ENCODE peak calls at places on chromosomes 7 and 10, in seven cellular contexts. A is GM19239; Q is iPS DF 6.9; C is iPS-NIHi11; N is iris pigment epithelial cell; D is activated CD8-positive, alpha-beta memory T cell treated with anti-CD3 and anti-CD28 coated beads, Interleukin-2, amount 50 U/mL, for 48 hours; Z is DMS 273 treated with DMSO at 0.1 percent for 48 hours. B is an unnamed sample.

GRCh38 chr10:112769611-112770370 is 180.3 kb upstream of the TCF7L2 start:
- DNase-seq in A (no peak), Q (no peak), C (no peak), N (no peak), D (no peak), Z (no peak), B (no peak)

GRCh38 chr10:132418520-132419416 is 21.8 kb downstream of the PWWP2B start:
- DNase-seq in A (no peak), Q (peak; percentile 50), C (peak; percentile 88), N (no peak), D (no peak), Z (no peak), B (no peak)

GRCh38 chr7:124765401-124766352 is at the start of gene GPR37:
- DNase-seq in A (peak; percentile 17), Q (peak; percentile 52), C (peak; percentile 90), N (peak; percentile 89), D (peak; percentile 67), Z (no peak), B (peak; percentile 56)

GRCh38 chr7:5143106-5143505 is 46.9 kb upstream of the WIPI2 start:
- DNase-seq in A (no peak), Q (no peak), C (no peak), N (no peak), D (peak; percentile 57), Z (no peak), B (no peak)

GRCh38 chr10:112510384-112510783 is 63.4 kb downstream of the VTI1A start:
- DNase-seq in A (no peak), Q (no peak), C (no peak), N (no peak), D (peak; percentile 53), Z (no peak), B (no peak)

GRCh38 chr10:97708167-97708566 is 5.4 kb upstream of the MARVELD1 start:
- DNase-seq in A (no peak), Q (no peak), C (no peak), N (no peak), D (no peak), Z (no peak), B (no peak)

GRCh38 chr7:150356265-150356897 is 12.2 kb upstream of the REPIN1 start:
- DNase-seq in A (no peak), Q (no peak), C (peak; percentile 54), N (peak; percentile 24), D (no peak), Z (peak; percentile 61), B (peak; percentile 39)

GRCh38 chr7:156772725-156773124 is 120.3 kb downstream of the LMBR1 start:
- DNase-seq in A (no peak), Q (no peak), C (no peak), N (no peak), D (no peak), Z (no peak), B (no peak)

GRCh38 chr10:102629661-102630614 is 14.3 kb upstream of the TRIM8 start:
- DNase-seq in A (no peak), Q (no peak), C (peak; percentile 69), N (peak; percentile 93), D (no peak), Z (no peak), B (peak; percentile 97)

GRCh38 chr10:62534051-62534450 is 159.9 kb downstream of the ZNF365 start:
- DNase-seq in A (no peak), Q (no peak), C (no peak), N (no peak), D (no peak), Z (no peak), B (no peak)

GRCh38 chr10:132382231-132382922 is 14.6 kb upstream of the PWWP2B start:
- DNase-seq in A (no peak), Q (no peak), C (no peak), N (no peak), D (peak; percentile 42), Z (no peak), B (peak; percentile 86)

GRCh38 chr10:11823122-11823988 is at the start of gene PROSER2:
- DNase-seq in A (peak; percentile 44), Q (no peak), C (peak; percentile 87), N (peak; percentile 73), D (peak; percentile 70), Z (no peak), B (peak; percentile 54)